ENCODE peak calls at places on chromosomes 1 and 21, in nine cellular contexts. T, A, Q, F, Y, M, Z, N and W are unnamed samples.

GRCh38 chr1:88708011-88708410 is 23.9 kb downstream of the PKN2 start:
- DNase-seq in T (no peak), A (no peak), Q (no peak), F (no peak), Y (no peak), M (no peak), Z (no peak), N (no peak), W (no peak)

GRCh38 chr1:114468710-114469468 is 42.1 kb downstream of the TRIM33 start:
- DNase-seq in T (no peak), A (no peak), Q (no peak), F (no peak), Y (peak), M (no peak), Z (no peak), N (no peak), W (no peak)

GRCh38 chr1:62230724-62231123 is 36.1 kb downstream of the L1TD1 start:
- DNase-seq in T (peak), A (no peak), Q (no peak), F (peak), Y (no peak), M (no peak), Z (no peak), N (no peak), W (no peak)

GRCh38 chr1:183230403-183230802 is 44.3 kb downstream of the LAMC2 start:
- DNase-seq in T (no peak), A (no peak), Q (no peak), F (no peak), Y (no peak), M (no peak), Z (no peak), N (no peak), W (no peak)

GRCh38 chr1:201426395-201427310 is 5.1 kb upstream of the TNNI1 start:
- DNase-seq in T (no peak), A (no peak), Q (no peak), F (no peak), Y (no peak), M (no peak), Z (no peak), N (no peak), W (no peak)

GRCh38 chr21:44918581-44919033 is 2.1 kb downstream of the ITGB2 start:
- DNase-seq in T (no peak), A (no peak), Q (no peak), F (no peak), Y (no peak), M (no peak), Z (no peak), N (no peak), W (no peak)

GRCh38 chr21:39738566-39738965 is 6.4 kb upstream of the IGSF5 start:
- DNase-seq in T (no peak), A (no peak), Q (no peak), F (no peak), Y (no peak), M (no peak), Z (no peak), N (no peak), W (no peak)

GRCh38 chr1:183777359-183777758 is 27.6 kb upstream of the RGL1 start:
- DNase-seq in T (no peak), A (no peak), Q (no peak), F (no peak), Y (no peak), M (no peak), Z (no peak), N (no peak), W (no peak)

GRCh38 chr21:38905328-38905727 is 99.6 kb downstream of the ETS2 start:
- DNase-seq in T (no peak), A (no peak), Q (no peak), F (no peak), Y (no peak), M (no peak), Z (no peak), N (no peak), W (no peak)

GRCh38 chr1:211621471-211622198 is 42.7 kb upstream of the SLC30A1 start:
- DNase-seq in T (no peak), A (no peak), Q (no peak), F (no peak), Y (no peak), M (no peak), Z (no peak), N (no peak), W (no peak)

GRCh38 chr1:93874025-93874651 is 4.9 kb downstream of the DNTTIP2 start:
- DNase-seq in T (peak), A (no peak), Q (no peak), F (peak), Y (no peak), M (no peak), Z (no peak), N (no peak), W (no peak)

GRCh38 chr21:20802631-20803260 is 195.5 kb upstream of the NCAM2 start:
- DNase-seq in T (no peak), A (no peak), Q (no peak), F (no peak), Y (no peak), M (no peak), Z (no peak), N (no peak), W (no peak)

GRCh38 chr1:1461721-1462317 is 9.7 kb upstream of the ATAD3B start:
- DNase-seq in T (no peak), A (no peak), Q (no peak), F (no peak), Y (no peak), M (no peak), Z (no peak), N (no peak), W (no peak)

GRCh38 chr1:7468248-7468647 is 302.8 kb upstream of the VAMP3 start:
- DNase-seq in T (no peak), A (no peak), Q (no peak), F (no peak), Y (no peak), M (no peak), Z (no peak), N (no peak), W (no peak)

GRCh38 chr1:221458430-221459156 is 283.3 kb downstream of the DUSP10 start:
- DNase-seq in T (no peak), A (no peak), Q (no peak), F (peak), Y (no peak), M (no peak), Z (no peak), N (no peak), W (no peak)

GRCh38 chr1:193421487-193421886 is 235.1 kb upstream of the B3GALT2 start:
- DNase-seq in T (no peak), A (no peak), Q (no peak), F (no peak), Y (no peak), M (no peak), Z (no peak), N (no peak), W (no peak)

GRCh38 chr1:180248731-180249681 is 18.9 kb downstream of the LHX4 start:
- DNase-seq in T (no peak), A (no peak), Q (no peak), F (no peak), Y (no peak), M (no peak), Z (no peak), N (peak), W (no peak)

GRCh38 chr1:239999170-239999569 is 92.5 kb upstream of the FMN2 start:
- DNase-seq in T (no peak), A (no peak), Q (no peak), F (no peak), Y (no peak), M (no peak), Z (no peak), N (no peak), W (no peak)

GRCh38 chr1:8424539-8425116 is 106.7 kb downstream of the SLC45A1 start:
- DNase-seq in T (no peak), A (no peak), Q (peak), F (no peak), Y (no peak), M (peak), Z (no peak), N (peak), W (no peak)

GRCh38 chr1:182624582-182624981 is 20.4 kb upstream of the RGS16 start:
- DNase-seq in T (no peak), A (no peak), Q (no peak), F (no peak), Y (no peak), M (no peak), Z (no peak), N (no peak), W (no peak)

GRCh38 chr1:6269997-6270401 is 9.1 kb upstream of the GPR153 start:
- DNase-seq in T (no peak), A (no peak), Q (no peak), F (no peak), Y (no peak), M (no peak), Z (no peak), N (no peak), W (no peak)

GRCh38 chr21:38806942-38807284 is 1.2 kb downstream of the ETS2 start:
- DNase-seq in T (peak), A (no peak), Q (no peak), F (no peak), Y (peak), M (no peak), Z (no peak), N (no peak), W (no peak)

GRCh38 chr1:159068877-159069276 is 7.7 kb downstream of the AIM2 start:
- DNase-seq in T (peak), A (no peak), Q (no peak), F (no peak), Y (no peak), M (no peak), Z (no peak), N (no peak), W (no peak)

GRCh38 chr21:14863745-14864210 is 201.0 kb downstream of the NRIP1 start:
- DNase-seq in T (peak), A (no peak), Q (no peak), F (no peak), Y (no peak), M (no peak), Z (no peak), N (no peak), W (no peak)

GRCh38 chr1:7052701-7053100 is 267.4 kb downstream of the CAMTA1 start:
- DNase-seq in T (no peak), A (no peak), Q (no peak), F (no peak), Y (no peak), M (no peak), Z (no peak), N (no peak), W (no peak)

GRCh38 chr1:14242870-14243269 is 355.6 kb upstream of the KAZN start:
- DNase-seq in T (no peak), A (no peak), Q (no peak), F (no peak), Y (no peak), M (no peak), Z (no peak), N (no peak), W (no peak)

GRCh38 chr1:162682013-162682419 is 49.8 kb downstream of the DDR2 start:
- DNase-seq in T (no peak), A (no peak), Q (no peak), F (no peak), Y (no peak), M (no peak), Z (no peak), N (no peak), W (no peak)

GRCh38 chr1:177858222-177858894 is 111.5 kb downstream of the SEC16B start:
- DNase-seq in T (no peak), A (no peak), Q (no peak), F (no peak), Y (no peak), M (no peak), Z (no peak), N (no peak), W (no peak)

GRCh38 chr1:100458925-100459814 is 78.8 kb upstream of the GPR88 start:
- DNase-seq in T (peak), A (peak), Q (peak), F (peak), Y (peak), M (peak), Z (peak), N (peak), W (no peak)

GRCh38 chr1:218171302-218171893 is 113.7 kb upstream of the RRP15 start:
- DNase-seq in T (no peak), A (no peak), Q (no peak), F (peak), Y (peak), M (no peak), Z (no peak), N (no peak), W (no peak)

GRCh38 chr1:228478912-228479665 is 8.1 kb upstream of the RNF187 start:
- DNase-seq in T (no peak), A (no peak), Q (no peak), F (no peak), Y (no peak), M (no peak), Z (no peak), N (peak), W (no peak)

GRCh38 chr1:15680614-15681345 is 3.3 kb upstream of the PLEKHM2 start:
- DNase-seq in T (peak), A (no peak), Q (no peak), F (peak), Y (peak), M (peak), Z (no peak), N (peak), W (no peak)